ENCODE peak calls at places on chromosomes 12 and 14, in five cellular contexts. I, N, J, W and Y are unnamed samples.

GRCh38 chr14:99454246-99454645 is 26.4 kb downstream of the SETD3 start:
- DNase-seq in I (no peak), N (no peak), J (no peak), W (no peak), Y (no peak)

GRCh38 chr14:50123062-50123461 is 6.7 kb upstream of the VCPKMT start:
- DNase-seq in I (no peak), N (no peak), J (no peak), W (no peak), Y (no peak)

GRCh38 chr12:93978553-93978952 is 169.8 kb upstream of the PLXNC1 start:
- DNase-seq in I (peak; percentile 67), N (peak; percentile 92), J (no peak), W (no peak), Y (no peak)

GRCh38 chr14:71610797-71611196 is 321.4 kb upstream of the RGS6 start:
- DNase-seq in I (no peak), N (no peak), J (no peak), W (no peak), Y (no peak)

GRCh38 chr14:95935228-95935822 is 58.7 kb downstream of the TUNAR start:
- DNase-seq in I (peak; percentile 41), N (peak; percentile 7), J (no peak), W (peak; percentile 77), Y (peak; percentile 45)

GRCh38 chr12:77772606-77773298 is 57.9 kb upstream of the NAV3 start:
- DNase-seq in I (no peak), N (no peak), J (no peak), W (no peak), Y (no peak)

GRCh38 chr12:132362966-132363660 is 33.7 kb upstream of the GALNT9 start:
- DNase-seq in I (no peak), N (no peak), J (no peak), W (no peak), Y (no peak)

GRCh38 chr14:76720382-76720813 is 40.9 kb upstream of the VASH1 start:
- DNase-seq in I (peak; percentile 38), N (no peak), J (no peak), W (peak; percentile 30), Y (peak; percentile 61)

GRCh38 chr12:77830502-77830901 is at the start of gene NAV3:
- DNase-seq in I (no peak), N (no peak), J (no peak), W (no peak), Y (no peak)

GRCh38 chr12:42987216-42987631 is 397.7 kb upstream of the PRICKLE1 start:
- DNase-seq in I (no peak), N (no peak), J (no peak), W (no peak), Y (no peak)

GRCh38 chr12:108063192-108063591 is 65.9 kb upstream of the WSCD2 start:
- DNase-seq in I (no peak), N (no peak), J (no peak), W (peak; percentile 27), Y (no peak)

GRCh38 chr12:66859751-66860440 is 181.0 kb upstream of the GRIP1 start:
- DNase-seq in I (no peak), N (no peak), J (no peak), W (no peak), Y (no peak)

GRCh38 chr14:22976620-22977433 is 5.5 kb downstream of the AJUBA start:
- DNase-seq in I (peak; percentile 63), N (no peak), J (no peak), W (no peak), Y (no peak)

GRCh38 chr12:31859232-31859977 is 99.8 kb upstream of the RESF1 start:
- DNase-seq in I (no peak), N (no peak), J (no peak), W (no peak), Y (no peak)

GRCh38 chr14:86838363-86838762 is 1154.6 kb downstream of the GALC start:
- DNase-seq in I (no peak), N (no peak), J (no peak), W (no peak), Y (no peak)

GRCh38 chr12:122394626-122395194 is 27.8 kb downstream of the CLIP1 start:
- DNase-seq in I (no peak), N (no peak), J (no peak), W (no peak), Y (no peak)

GRCh38 chr12:6307521-6307920 is 3.0 kb upstream of the PLEKHG6 start:
- DNase-seq in I (no peak), N (peak; percentile 88), J (no peak), W (no peak), Y (no peak)

GRCh38 chr12:131095826-131096680 is 142.3 kb downstream of the ADGRD1 start:
- DNase-seq in I (no peak), N (no peak), J (no peak), W (no peak), Y (peak; percentile 19)

DNA sequence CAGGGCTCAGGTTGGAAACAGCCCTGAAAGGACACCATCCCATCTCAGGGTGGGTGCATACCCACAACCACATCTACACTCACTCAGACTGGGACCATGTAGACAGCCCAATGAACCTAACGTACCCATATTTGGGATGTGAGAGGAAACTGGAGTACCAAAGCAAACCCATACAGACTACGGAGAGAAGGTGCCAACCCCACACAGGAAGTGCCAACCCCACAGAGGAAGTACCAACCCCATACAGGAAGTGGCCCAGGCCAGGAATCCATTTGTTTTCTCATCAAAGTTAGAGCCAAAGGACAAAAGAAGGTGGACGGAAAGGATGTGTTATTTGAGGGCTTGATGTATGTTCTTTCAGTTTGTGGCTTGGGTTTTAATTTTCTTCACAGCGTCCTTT is 19.5 kb upstream of the SPIC start:
- DNase-seq in I (no peak), N (no peak), J (no peak), W (no peak), Y (no peak)
- H2AFZ ChIP-seq in I (no peak overlapping the region), N (no peak overlapping the region), J (no peak overlapping the region), W (no peak overlapping the region), Y (no peak overlapping the region)

GRCh38 chr12:124762384-124762783 is 101.3 kb downstream of the SCARB1 start:
- DNase-seq in I (no peak), N (no peak), J (no peak), W (no peak), Y (no peak)

GRCh38 chr12:124760548-124760947 is 103.1 kb downstream of the SCARB1 start:
- DNase-seq in I (no peak), N (no peak), J (no peak), W (no peak), Y (no peak)

GRCh38 chr12:124762791-124763593 is 100.7 kb downstream of the SCARB1 start:
- DNase-seq in I (no peak), N (no peak), J (no peak), W (no peak), Y (no peak)

GRCh38 chr12:124761056-124761455 is 102.6 kb downstream of the SCARB1 start:
- DNase-seq in I (no peak), N (no peak), J (no peak), W (no peak), Y (no peak)

GRCh38 chr12:124761876-124762275 is 101.8 kb downstream of the SCARB1 start:
- DNase-seq in I (no peak), N (no peak), J (no peak), W (no peak), Y (no peak)
- H2BK120ac ChIP-seq in I (peak overlapping the region; percentile 17), N (no peak overlapping the region), J (no peak overlapping the region), W (no peak overlapping the region), Y (no peak overlapping the region)

GRCh38 chr12:47946413-47947107 is 16.8 kb upstream of the TMEM106C start:
- DNase-seq in I (peak; percentile 41), N (no peak), J (no peak), W (no peak), Y (no peak)
- H2AFZ ChIP-seq in I (peak overlapping the region; percentile 74), N (no peak overlapping the region), J (peak overlapping the region; percentile 50), W (peak overlapping the region; percentile 23), Y (no peak overlapping the region)

GRCh38 chr14:103123128-103123633 is at the start of gene TNFAIP2:
- DNase-seq in I (no peak), N (peak; percentile 61), J (peak; percentile 83), W (no peak), Y (peak; percentile 82)
- H2BK120ac ChIP-seq in I (peak within 1 kb of the TSS; percentile 39), N (no peak within 1 kb of the TSS), J (peak within 1 kb of the TSS; percentile 61), W (peak within 1 kb of the TSS; percentile 88), Y (no peak within 1 kb of the TSS)

GRCh38 chr12:48716168-48716492 is 377 bp downstream of the CCNT1 start:
- DNase-seq in I (no peak), N (no peak), J (no peak), W (no peak), Y (no peak)
- H2AFZ ChIP-seq in I (peak overlapping the region; percentile 90), N (no peak overlapping the region), J (peak overlapping the region; percentile 28), W (peak overlapping the region; percentile 71), Y (no peak overlapping the region)

DNA sequence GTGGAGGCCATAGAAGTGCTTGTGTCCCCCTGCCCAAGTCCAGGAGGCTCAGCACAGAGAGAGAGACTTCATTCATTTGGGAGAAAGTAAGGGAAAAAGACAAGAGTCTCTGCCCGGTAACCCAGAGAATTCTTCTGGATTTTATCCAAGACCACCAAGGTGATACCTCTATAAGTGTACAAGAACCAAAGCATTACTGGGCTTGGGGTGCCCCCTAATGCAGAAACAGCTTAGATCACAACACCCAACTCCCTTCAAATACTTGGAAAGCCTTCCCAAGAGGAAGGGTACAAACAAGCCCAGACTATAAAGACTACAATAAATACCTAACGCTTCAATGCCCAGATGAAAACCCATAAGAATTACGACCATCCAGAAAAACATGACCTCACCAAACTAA is 119.7 kb upstream of the PDE3A start:
- DNase-seq in I (no peak), N (no peak), J (no peak), W (no peak), Y (no peak)
- H2BK120ac ChIP-seq in I (no peak overlapping the region), N (peak overlapping the region; percentile 18), J (no peak overlapping the region), W (no peak overlapping the region), Y (no peak overlapping the region)